ENCODE peak calls at places on chromosomes 4 and X, in nine cellular contexts. F is glutamatergic neuron; Q is sciatic nerve; X is stimulated activated naive B cell treated with anti-CD40 and anti-IgM and Interleukin-4, amounts not matched to agents 10 μg/mL and 1 μg/mL and 100 μg/mL, for 72 hours; U is Right ventricle myocardium superior; A is psoas muscle; D is fibroblast of mammary gland; I is RWPE1; T is stimulated activated CD4-positive, alpha-beta T cell treated with anti-CD3 and anti-CD28 coated beads, TNF-alpha, amount 100 ng/mL, for 4 hours. V is an unnamed sample.

GRCh38 chr4:87196927-87197326 is 23.5 kb downstream of the KLHL8 start:
- DNase-seq in F (no peak), Q (no peak), X (no peak), U (no peak), A (no peak), D (no peak), I (no peak), T (no peak), V (no peak)

GRCh38 chrX:11193035-11193469 is 81.9 kb downstream of the HCCS start:
- DNase-seq in F (no peak), Q (no peak), X (no peak), U (no peak), A (no peak), D (peak; percentile 85), I (no peak), T (no peak), V (no peak)

GRCh38 chr4:8869879-8870646 is 1.6 kb downstream of the HMX1 start:
- DNase-seq in F (no peak), Q (no peak), X (no peak), U (no peak), A (no peak), D (no peak), I (no peak), T (no peak), V (no peak)

GRCh38 chr4:39732728-39733127 is 34.8 kb downstream of the UBE2K start:
- DNase-seq in F (no peak), Q (no peak), X (no peak), U (no peak), A (no peak), D (peak; percentile 89), I (peak; percentile 55), T (no peak), V (no peak)

GRCh38 chr4:3341760-3342159 is 48.9 kb downstream of the RGS12 start:
- DNase-seq in F (no peak), Q (no peak), X (no peak), U (peak; percentile 14), A (no peak), D (no peak), I (no peak), T (no peak), V (no peak)

GRCh38 chr4:10960386-10960785 is 275.8 kb upstream of the CLNK start:
- DNase-seq in F (no peak), Q (no peak), X (no peak), U (no peak), A (no peak), D (no peak), I (no peak), T (no peak), V (no peak)

GRCh38 chr4:29326816-29327215 is 1393.4 kb upstream of the PCDH7 start:
- DNase-seq in F (no peak), Q (no peak), X (no peak), U (no peak), A (no peak), D (no peak), I (peak; percentile 1), T (no peak), V (no peak)

GRCh38 chr4:38673109-38673978 is 9.3 kb downstream of the KLF3 start:
- DNase-seq in F (no peak), Q (peak; percentile 81), X (no peak), U (peak; percentile 74), A (no peak), D (peak; percentile 74), I (peak; percentile 86), T (no peak), V (peak; percentile 84)

GRCh38 chr4:829291-829690 is 3.4 kb upstream of the CPLX1 start:
- DNase-seq in F (no peak), Q (no peak), X (no peak), U (no peak), A (peak; percentile 9), D (no peak), I (no peak), T (no peak), V (no peak)

GRCh38 chrX:120697053-120697452 is 67.2 kb upstream of the C1GALT1C1 start:
- DNase-seq in F (no peak), Q (no peak), X (peak; percentile 14), U (no peak), A (no peak), D (no peak), I (no peak), T (no peak), V (no peak)

GRCh38 chr4:48490680-48491513 is 845 bp downstream of the ZAR1 start:
- DNase-seq in F (no peak), Q (no peak), X (no peak), U (no peak), A (peak; percentile 14), D (no peak), I (no peak), T (no peak), V (no peak)

GRCh38 chr4:38185406-38185805 is 225.2 kb downstream of the PTTG2 start:
- DNase-seq in F (no peak), Q (no peak), X (no peak), U (no peak), A (no peak), D (no peak), I (no peak), T (no peak), V (no peak)

GRCh38 chrX:46465203-46465602 is 80.0 kb downstream of the ZNF674 start:
- DNase-seq in F (no peak), Q (no peak), X (no peak), U (no peak), A (no peak), D (no peak), I (no peak), T (no peak), V (no peak)

GRCh38 chr4:42628740-42629139 is 28.2 kb downstream of the ATP8A1 start:
- DNase-seq in F (no peak), Q (no peak), X (no peak), U (no peak), A (no peak), D (no peak), I (no peak), T (no peak), V (no peak)

GRCh38 chrX:86504297-86504696 is 356.0 kb downstream of the DACH2 start:
- DNase-seq in F (no peak), Q (no peak), X (no peak), U (no peak), A (no peak), D (no peak), I (no peak), T (no peak), V (no peak)

GRCh38 chr4:123017636-123018390 is 95.4 kb upstream of the NUDT6 start:
- DNase-seq in F (no peak), Q (no peak), X (no peak), U (no peak), A (no peak), D (peak; percentile 51), I (peak; percentile 15), T (no peak), V (no peak)

GRCh38 chr4:77734928-77735327 is 84.2 kb downstream of the CNOT6L start:
- DNase-seq in F (no peak), Q (no peak), X (peak; percentile 9), U (no peak), A (no peak), D (peak; percentile 63), I (peak; percentile 55), T (peak; percentile 6), V (no peak)

GRCh38 chr4:78057135-78057599 is at the start of gene FRAS1:
- DNase-seq in F (peak; percentile 75), Q (peak; percentile 61), X (no peak), U (peak; percentile 42), A (peak; percentile 19), D (peak; percentile 27), I (peak; percentile 20), T (no peak), V (peak; percentile 77)

GRCh38 chr4:173247316-173247715 is 78.7 kb downstream of the GALNT7 start:
- DNase-seq in F (no peak), Q (no peak), X (no peak), U (no peak), A (no peak), D (no peak), I (no peak), T (no peak), V (no peak)

GRCh38 chr4:6327220-6327917 is 57.7 kb downstream of the WFS1 start:
- DNase-seq in F (peak; percentile 94), Q (peak; percentile 90), X (peak; percentile 60), U (peak; percentile 88), A (peak; percentile 76), D (peak; percentile 61), I (peak; percentile 55), T (peak; percentile 51), V (peak; percentile 90)

GRCh38 chr4:5280845-5281244 is 229.6 kb downstream of the STK32B start:
- DNase-seq in F (no peak), Q (no peak), X (peak; percentile 64), U (no peak), A (no peak), D (no peak), I (no peak), T (no peak), V (no peak)

GRCh38 chr4:1243451-1244080 is 5.4 kb downstream of the CTBP1 start:
- DNase-seq in F (no peak), Q (peak; percentile 57), X (no peak), U (peak; percentile 33), A (peak; percentile 19), D (peak; percentile 53), I (no peak), T (no peak), V (peak; percentile 59)

GRCh38 chrX:132025085-132025484 is 2.0 kb downstream of the STK26 start:
- DNase-seq in F (no peak), Q (no peak), X (no peak), U (no peak), A (no peak), D (no peak), I (no peak), T (no peak), V (no peak)

GRCh38 chrX:71103110-71103983 is 3.2 kb downstream of the CXorf65 start:
- DNase-seq in F (peak; percentile 74), Q (peak; percentile 62), X (peak; percentile 12), U (no peak), A (peak; percentile 25), D (no peak), I (no peak), T (no peak), V (no peak)

GRCh38 chr4:26252349-26252748 is 68.5 kb upstream of the RBPJ start:
- DNase-seq in F (no peak), Q (no peak), X (no peak), U (no peak), A (no peak), D (no peak), I (no peak), T (no peak), V (no peak)

GRCh38 chr4:186810613-186811150 is 87.0 kb upstream of the FAT1 start:
- DNase-seq in F (no peak), Q (no peak), X (no peak), U (no peak), A (no peak), D (no peak), I (no peak), T (no peak), V (no peak)

GRCh38 chrX:106249706-106250379 is 81.7 kb downstream of the PWWP3B start:
- DNase-seq in F (no peak), Q (no peak), X (no peak), U (no peak), A (no peak), D (peak; percentile 33), I (no peak), T (no peak), V (no peak)